ENCODE peak calls at places on chromosome 19, in seven cellular contexts. N is IMR-90, R is mesendoderm, M is H9, C is neuronal stem cell, G is H1, Q is trophoblast cell. F is an unnamed sample. For H3K4me1, the result is how much of the 10 kb centered on the place peaks cover.

GRCh38 chr19:30479657-30480056 is 107.5 kb downstream of the ZNF536 start:
- DNase-seq in R (no peak), M (no peak), C (no peak), Q (no peak), G (no peak), N (no peak), F (no peak)

GRCh38 chr19:16542894-16543498 is 759 bp upstream of the CHERP start:
- DNase-seq in G (no peak), M (no peak), N (no peak), C (peak), R (peak), Q (no peak), F (peak)

GRCh38 chr19:7789447-7789846 is 26.4 kb downstream of the CLEC4M start:
- DNase-seq in G (no peak), M (peak), N (no peak), R (peak), C (no peak), Q (peak), F (no peak)

GRCh38 chr19:10662384-10663251 is 8.5 kb downstream of the ILF3 start:
- DNase-seq in M (no peak), G (no peak), C (no peak), N (peak), Q (peak), R (no peak), F (no peak)

GRCh38 chr19:3517638-3518037 is 11.5 kb downstream of the FZR1 start:
- DNase-seq in G (no peak), R (no peak), M (no peak), N (no peak), C (no peak), Q (no peak), F (peak)

GRCh38 chr19:2992958-2993357 is 15.6 kb downstream of the TLE6 start:
- DNase-seq in C (no peak), M (no peak), N (no peak), R (no peak), G (no peak), Q (no peak), F (no peak)

GRCh38 chr19:6297202-6297601 is 17.4 kb upstream of the MLLT1 start:
- DNase-seq in G (no peak), Q (no peak), R (no peak), N (no peak), C (no peak), M (no peak), F (no peak)

GRCh38 chr19:10419646-10420443 is 493 bp upstream of the PDE4A start:
- DNase-seq in N (peak), Q (no peak), G (peak), M (peak), R (peak), C (peak), F (peak)

GRCh38 chr19:43775299-43775890 is 5.4 kb downstream of the KCNN4 start:
- DNase-seq in Q (no peak), N (no peak), R (no peak), C (no peak), G (no peak), M (no peak), F (no peak)

GRCh38 chr19:39422020-39422419 is 9.6 kb downstream of the PLEKHG2 start:
- DNase-seq in Q (no peak), M (no peak), R (no peak), C (no peak), G (no peak), N (no peak), F (peak)

GRCh38 chr19:3556978-3557460 is 367 bp downstream of the MFSD12 start:
- DNase-seq in Q (peak), R (peak), N (peak), C (no peak), G (no peak), M (peak), F (peak)

GRCh38 chr19:38667552-38668205 is 20.2 kb downstream of the ACTN4 start:
- DNase-seq in G (no peak), M (no peak), N (peak), C (no peak), R (no peak), Q (no peak), F (peak)

GRCh38 chr19:55516878-55517620 is 19.9 kb downstream of the SBK2 start:
- DNase-seq in G (peak), M (peak), C (peak), N (peak), R (peak), Q (peak), F (peak)

GRCh38 chr19:4720037-4720700 is 3.5 kb downstream of the DPP9 start:
- DNase-seq in M (no peak), R (no peak), C (no peak), Q (no peak), G (no peak), N (no peak), F (no peak)
- H3K4me1 ChIP-seq in M (under half), R (under half), C (under half), Q (under half), G (under half), N (under half), F (half or more)

GRCh38 chr19:18558595-18558994 is 925 bp downstream of the KXD1 start:
- DNase-seq in G (no peak), C (no peak), N (no peak), M (no peak), R (no peak), Q (no peak), F (no peak)

GRCh38 chr19:18562086-18562485 is 4.4 kb downstream of the KXD1 start:
- DNase-seq in C (no peak), R (no peak), M (no peak), N (no peak), G (no peak), Q (no peak), F (no peak)

GRCh38 chr19:18557474-18558201 is at the start of gene KXD1:
- DNase-seq in G (peak), C (peak), M (peak), Q (peak), R (peak), N (peak), F (peak)

GRCh38 chr19:18559685-18560084 is 2.0 kb downstream of the KXD1 start:
- DNase-seq in N (no peak), M (no peak), G (no peak), C (no peak), R (no peak), Q (no peak), F (no peak)

GRCh38 chr19:18558202-18558555 is 509 bp downstream of the KXD1 start:
- DNase-seq in N (no peak), M (no peak), R (no peak), G (no peak), C (no peak), Q (peak), F (no peak)
- H4K8ac ChIP-seq in N (peak), M (no peak), R (no peak), G (peak), C (no peak), Q (peak), F (peak)

GRCh38 chr19:34300380-34300779 is 46.0 kb downstream of the GARRE1 start:
- DNase-seq in Q (no peak), G (no peak), R (no peak), M (no peak), N (no peak), C (no peak), F (no peak)
- H3K4ac ChIP-seq in Q (no peak), G (no peak), R (no peak), M (no peak), N (no peak), C (peak), F (no peak)

GRCh38 chr19:40806385-40807146 is 7.6 kb downstream of the EGLN2 start:
- DNase-seq in Q (peak), G (peak), C (peak), R (peak), M (peak), N (peak), F (peak)

GRCh38 chr19:40808497-40808896 is 9.5 kb downstream of the EGLN2 start:
- DNase-seq in Q (no peak), R (no peak), N (no peak), G (no peak), C (no peak), M (no peak), F (no peak)

GRCh38 chr19:40808021-40808325 is 9.0 kb downstream of the EGLN2 start:
- DNase-seq in Q (no peak), C (no peak), G (no peak), N (no peak), M (no peak), R (no peak), F (no peak)

GRCh38 chr19:40805258-40805868 is 6.4 kb downstream of the EGLN2 start:
- DNase-seq in Q (no peak), N (no peak), M (no peak), G (no peak), R (no peak), C (no peak), F (no peak)

GRCh38 chr19:40807147-40808020 is 8.4 kb downstream of the EGLN2 start:
- DNase-seq in Q (peak), C (no peak), M (peak), R (peak), N (no peak), G (no peak), F (no peak)
- H3K4me1 ChIP-seq in Q (under half), C (under half), M (under half), R (under half), N (under half), G (under half), F (half or more)

DNA sequence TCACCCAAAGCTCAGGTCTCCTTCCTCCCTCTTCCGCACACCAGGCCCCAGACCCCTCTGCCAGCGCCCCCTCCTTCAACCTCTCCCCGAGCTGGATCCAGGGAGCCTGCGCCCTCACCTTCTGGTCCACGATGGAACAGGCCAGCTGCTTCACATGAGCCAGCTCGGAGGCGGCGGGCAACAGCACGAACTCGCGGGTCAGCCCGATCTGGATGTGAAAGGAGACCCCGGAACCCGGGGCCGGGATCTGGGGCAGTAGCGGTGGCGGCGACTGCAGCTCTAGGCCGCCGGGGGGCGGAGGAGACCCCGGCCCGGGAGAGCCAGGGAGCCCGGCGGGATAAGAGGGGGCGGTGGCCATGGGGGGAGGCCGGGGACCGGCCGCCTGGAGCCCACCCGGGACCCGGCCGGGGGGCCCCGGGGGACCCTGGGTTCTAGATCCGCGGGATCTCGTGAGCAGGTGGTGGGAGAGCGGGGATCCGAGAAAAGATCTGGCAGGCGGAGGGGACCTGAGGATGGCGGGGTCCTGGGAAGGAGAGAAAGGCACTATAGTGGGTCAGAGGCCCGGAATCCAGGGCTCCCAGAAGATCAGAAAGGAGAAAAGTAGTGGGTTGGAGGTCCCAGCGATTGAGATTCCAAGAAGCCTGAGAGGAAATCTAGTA is 772 bp downstream of the PRKD2 start:
- DNase-seq in Q (no peak), G (no peak), N (no peak), M (peak), C (no peak), R (peak), F (peak)
- H4K8ac ChIP-seq in Q (peak), G (peak), N (peak), M (no peak), C (peak), R (no peak), F (no peak)

DNA sequence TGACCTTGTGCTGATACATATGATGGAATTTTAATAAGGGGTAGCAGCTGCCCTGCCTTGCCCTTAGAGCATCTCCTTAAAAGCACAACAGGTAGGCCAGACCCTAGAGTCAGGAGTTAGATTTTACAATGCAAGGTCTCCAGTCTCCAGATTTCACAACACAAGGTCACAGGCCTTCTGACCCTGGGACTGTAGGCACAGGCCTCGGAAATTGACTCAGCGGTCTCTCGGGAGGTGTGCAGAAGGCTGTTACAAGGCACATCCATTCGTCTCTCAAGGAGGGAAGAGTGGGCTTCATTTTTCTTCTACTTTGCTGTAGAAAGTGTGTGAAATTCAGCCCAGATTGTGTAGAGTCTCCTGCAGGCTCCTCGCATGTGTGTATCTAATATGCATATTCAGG is 24.7 kb downstream of the UQCRFS1 start:
- DNase-seq in M (no peak), N (no peak), R (no peak), C (no peak), G (no peak), Q (no peak), F (no peak)
- H3K4ac ChIP-seq in M (no peak), N (no peak), R (no peak), C (no peak), G (no peak), Q (no peak), F (no peak)

GRCh38 chr19:18504886-18505610 is 16.8 kb downstream of the ELL start:
- DNase-seq in M (no peak), G (no peak), R (no peak), C (no peak), N (no peak), Q (no peak), F (no peak)
- H3K4me1 ChIP-seq in M (under half), G (under half), R (under half), C (under half), N (under half), Q (under half), F (half or more)

F was measured in mesenchymal stem cell.